ENCODE peak calls at places on chromosomes 11 and 22, in four cellular contexts. U, F, C and J are unnamed samples.

GRCh38 chr11:3723014-3723708 is 52.0 kb upstream of the CHRNA10 start:
- DNase-seq in F (no peak), C (no peak), U (no peak), J (no peak)

GRCh38 chr22:42717197-42717967 is 3.3 kb downstream of the A4GALT start:
- DNase-seq in U (peak; percentile 21), C (no peak), F (no peak), J (no peak)

GRCh38 chr11:10678106-10678505 is 15.4 kb downstream of the IRAG1 start:
- DNase-seq in F (no peak), C (no peak), U (no peak), J (no peak)

GRCh38 chr11:134041791-134042696 is 26.8 kb upstream of the JAM3 start:
- DNase-seq in U (no peak), C (no peak), F (no peak), J (no peak)

GRCh38 chr11:16605440-16605970 is 132.9 kb upstream of the C11orf58 start:
- DNase-seq in F (no peak), U (peak; percentile 63), C (no peak), J (no peak)

GRCh38 chr11:119361056-119361787 is 14.7 kb upstream of the MFRP start:
- DNase-seq in U (peak; percentile 88), C (no peak), F (peak; percentile 38), J (no peak)

GRCh38 chr11:2515401-2516275 is 70.8 kb downstream of the KCNQ1 start:
- DNase-seq in F (no peak), C (peak; percentile 4), U (no peak), J (peak; percentile 8)

GRCh38 chr11:131584694-131585592 is 214.5 kb downstream of the NTM start:
- DNase-seq in F (no peak), U (peak; percentile 14), C (no peak), J (no peak)

GRCh38 chr11:126354631-126355323 is 709 bp upstream of the ST3GAL4 start:
- DNase-seq in C (no peak), F (no peak), U (peak; percentile 55), J (no peak)

DNA sequence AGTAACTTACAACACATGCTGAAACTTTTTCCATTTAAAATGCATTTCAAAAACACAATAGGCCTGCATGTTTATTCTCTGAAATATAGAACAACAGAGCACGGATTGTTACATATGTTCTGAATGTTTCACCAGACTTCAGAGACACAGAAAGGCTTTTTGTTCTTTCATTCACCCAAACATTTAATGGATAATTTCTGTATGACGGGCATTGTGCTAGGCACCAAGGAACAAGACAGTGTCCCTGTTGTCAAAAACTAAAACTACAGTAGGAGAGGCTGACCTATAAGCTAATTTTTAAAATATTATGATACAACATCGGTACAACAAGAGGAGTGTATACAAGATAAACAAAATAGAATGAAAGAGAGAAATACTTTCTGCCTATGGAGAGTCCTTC is 81.9 kb upstream of the TEAD1 start:
- DNase-seq in F (no peak), U (no peak), C (no peak), J (no peak)
- TF ChIP-seq TAF1 in F (no peak), U (no peak), C (no peak), J (no peak)

DNA sequence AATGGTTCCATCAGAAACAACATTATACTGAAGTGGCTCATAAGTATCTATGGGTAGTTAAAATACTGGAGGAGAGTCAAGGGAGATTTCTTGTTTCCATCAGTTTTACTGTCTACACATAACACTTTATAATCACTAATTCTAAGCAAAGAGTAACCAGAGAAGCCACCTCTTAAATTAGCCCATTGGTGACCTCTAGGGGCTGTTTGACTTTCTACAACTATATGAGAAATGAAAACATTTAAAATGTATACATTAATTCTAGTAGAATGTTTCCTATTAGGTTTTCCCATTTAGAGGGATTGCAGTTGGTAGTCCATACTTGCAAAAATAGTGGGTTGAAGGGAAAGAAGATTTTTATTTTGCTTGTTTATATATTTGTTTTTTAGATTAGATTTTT is 504.3 kb downstream of the FAM181B start:
- DNase-seq in C (no peak), U (peak; percentile 4), F (peak; percentile 12), J (no peak)
- TF ChIP-seq TAF1 in C (no peak), U (no peak), F (no peak), J (no peak)

GRCh38 chr11:8671651-8672062 is 10.8 kb downstream of the TRIM66 start:
- DNase-seq in U (no peak), F (no peak), C (no peak), J (no peak)
- TF ChIP-seq TAF1 in U (no peak), F (no peak), C (no peak), J (no peak)

DNA sequence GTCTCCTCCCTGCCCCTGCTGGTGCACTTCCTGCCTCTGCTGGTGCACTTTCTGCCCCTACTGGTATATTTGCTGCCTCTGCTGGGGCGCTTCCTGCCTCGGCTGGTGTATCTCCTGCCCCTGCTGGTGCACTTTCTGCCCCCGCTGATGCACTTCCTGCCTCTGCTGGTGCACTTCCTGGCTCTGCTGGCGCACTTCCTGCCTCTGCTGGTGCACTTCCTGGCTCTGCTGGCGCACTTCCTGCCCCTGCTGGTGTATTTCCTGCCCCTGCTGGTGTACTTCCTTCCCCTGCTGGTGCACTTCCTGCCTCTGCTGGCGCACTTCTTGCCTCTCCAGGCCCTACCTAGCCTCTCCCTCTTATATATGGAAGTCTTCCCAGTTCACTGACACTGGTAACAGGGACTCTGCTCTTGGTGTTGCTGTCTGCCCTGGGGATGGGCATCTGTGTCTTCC is 10.1 kb downstream of the MTFP1 start:
- DNase-seq in F (no peak), C (no peak), U (no peak), J (no peak)
- TF ChIP-seq TAF1 in F (no peak), C (no peak), U (no peak), J (no peak)

DNA sequence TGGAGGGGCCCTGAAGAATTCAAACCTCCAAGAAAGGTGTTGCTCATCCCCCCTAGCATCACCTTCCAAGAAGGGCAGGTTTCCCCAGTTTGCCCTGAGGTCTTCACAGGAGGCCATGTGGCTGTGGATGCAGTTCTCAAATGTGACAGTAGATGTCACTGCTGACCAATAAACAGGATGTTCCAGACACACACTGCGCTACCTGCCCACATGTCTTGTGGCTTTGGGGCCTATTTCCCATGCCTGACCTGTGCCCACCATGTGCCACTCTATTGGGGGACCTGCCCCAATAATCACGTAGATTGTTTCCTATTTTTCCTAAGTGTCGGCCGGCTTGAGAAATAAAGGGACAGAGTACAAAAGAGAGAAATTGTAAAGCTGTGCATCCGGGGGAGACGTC is 4.5 kb downstream of the GSTT2 start:
- DNase-seq in C (no peak), F (no peak), U (no peak), J (no peak)
- TF ChIP-seq TAF1 in C (no peak), F (no peak), U (no peak), J (no peak)

DNA sequence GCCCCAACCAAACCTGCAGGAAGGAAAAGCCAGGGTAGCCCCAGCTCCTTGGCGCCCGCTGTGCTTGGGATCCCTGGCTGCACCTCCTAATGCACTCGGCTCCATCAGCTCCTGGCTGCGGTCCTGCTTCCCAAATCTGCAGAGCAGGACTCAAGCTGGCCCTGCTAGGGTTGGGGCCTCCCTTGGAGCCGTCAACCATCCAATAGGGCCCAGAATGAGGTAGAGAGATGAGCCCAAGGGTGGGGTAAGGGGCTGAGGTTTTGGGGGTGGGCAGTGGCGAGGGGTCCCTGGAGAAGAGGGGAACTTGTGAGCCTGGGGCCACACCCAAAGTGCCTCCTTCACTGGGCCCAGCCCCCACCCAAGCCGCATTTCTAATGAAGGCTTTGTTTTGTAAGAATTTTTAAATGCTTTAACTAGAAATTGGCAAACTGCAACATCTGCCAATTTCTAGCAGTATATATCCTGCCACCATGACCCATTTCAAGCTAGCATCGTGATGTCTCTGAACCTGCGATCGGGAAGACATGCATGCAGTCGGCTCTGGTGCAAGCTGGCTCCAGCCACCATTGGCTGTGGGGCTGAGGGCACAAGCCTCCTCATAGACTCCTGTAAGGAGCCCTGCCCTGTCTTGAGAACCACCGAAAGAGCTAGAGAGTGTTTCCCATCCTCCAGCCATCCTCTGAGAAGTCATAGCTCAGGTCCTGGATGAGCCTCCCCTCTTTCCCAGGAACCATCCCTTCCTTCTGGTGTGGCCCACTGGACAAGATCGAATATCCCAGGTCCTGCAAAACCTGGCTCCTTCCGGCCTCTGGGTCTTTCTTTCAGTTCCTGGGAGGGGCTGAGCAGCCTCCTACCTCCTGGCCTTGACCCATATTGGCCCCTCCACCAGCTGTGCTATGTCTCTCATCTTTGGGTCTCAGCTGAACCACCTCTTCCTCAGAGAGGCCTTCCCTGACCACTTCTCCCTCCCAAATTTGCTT is 15.5 kb downstream of the C1QTNF6 start:
- DNase-seq in F (no peak), C (no peak), U (no peak), J (no peak)
- TF ChIP-seq TAF1 in F (no peak), C (no peak), U (no peak), J (no peak)

GRCh38 chr11:117820071-117820470 is 4.5 kb downstream of the FXYD2 start:
- DNase-seq in F (no peak), C (no peak), U (no peak), J (no peak)
- TF ChIP-seq TAF1 in F (no peak), C (no peak), U (no peak), J (no peak)

GRCh38 chr11:34235189-34235588 is 122.6 kb downstream of the ABTB2 start:
- DNase-seq in U (no peak), C (no peak), F (no peak), J (no peak)
- TF ChIP-seq TAF1 in U (no peak), C (no peak), F (no peak), J (no peak)